ENCODE peak calls at places on chromosomes 6 and 20, in ten cellular contexts. C, I, F, K, T, D, H, S, L and E are unnamed samples. For H3K4me1, the result is how much of the 10 kb centered on the place peaks cover.

GRCh38 chr6:156729248-156729647 is 47.9 kb upstream of the ARID1B start:
- DNase-seq in D (peak), C (no peak), F (peak), T (peak), K (no peak), I (no peak), L (no peak), H (no peak), S (no peak), E (no peak)

GRCh38 chr20:47727909-47728361 is 57.3 kb downstream of the SULF2 start:
- DNase-seq in T (no peak), D (no peak), S (no peak), L (no peak), K (peak), H (no peak), F (no peak), I (no peak), C (no peak), E (no peak)

GRCh38 chr6:31620586-31621319 is at the start of gene PRRC2A:
- DNase-seq in T (no peak), H (no peak), K (peak), I (peak), F (peak), S (peak), L (peak), D (peak), C (peak), E (peak)

GRCh38 chr6:141726158-141726557 is 406.6 kb upstream of the GJE1 start:
- DNase-seq in D (no peak), K (peak), C (no peak), T (no peak), I (no peak), H (no peak), L (no peak), S (peak), F (no peak), E (no peak)

GRCh38 chr20:61888101-61888865 is 177.4 kb downstream of the TAF4 start:
- DNase-seq in F (no peak), K (no peak), D (no peak), I (no peak), L (no peak), C (no peak), H (no peak), T (no peak), S (no peak), E (no peak)

GRCh38 chr20:33328738-33329137 is 45.7 kb downstream of the BPIFB1 start:
- DNase-seq in L (no peak), H (no peak), F (no peak), D (no peak), S (no peak), K (no peak), I (no peak), T (no peak), C (no peak), E (no peak)

GRCh38 chr6:157711060-157711459 is 112.0 kb upstream of the SNX9 start:
- DNase-seq in D (peak), T (no peak), K (no peak), I (no peak), F (no peak), H (no peak), C (no peak), L (no peak), S (no peak), E (no peak)

GRCh38 chr6:37162740-37163139 is 7.2 kb upstream of the PIM1 start:
- DNase-seq in L (no peak), C (no peak), I (no peak), D (no peak), T (no peak), S (no peak), F (no peak), H (no peak), K (no peak), E (no peak)

GRCh38 chr20:52312131-52312729 is 120.7 kb upstream of the ZFP64 start:
- DNase-seq in D (peak), C (peak), S (peak), L (peak), F (peak), H (peak), K (peak), T (peak), I (no peak), E (peak)

GRCh38 chr20:34952676-34953075 is 2.9 kb downstream of the GSS start:
- DNase-seq in S (no peak), I (no peak), H (no peak), C (no peak), T (no peak), L (no peak), F (no peak), D (peak), K (peak), E (no peak)

GRCh38 chr6:32857156-32857891 is 3.3 kb downstream of the PSMB9 start:
- DNase-seq in L (no peak), H (no peak), T (no peak), D (no peak), C (no peak), S (peak), K (no peak), I (no peak), F (no peak), E (no peak)
- H3K4me1 ChIP-seq in L (under half), H (under half), T (under half), D (under half), C (half or more), S (under half), K (under half), I (under half), F (under half), E (under half)

GRCh38 chr20:41366546-41367392 is at the start of gene EMILIN3:
- DNase-seq in H (no peak), D (peak), L (no peak), I (no peak), K (peak), S (peak), T (no peak), C (no peak), F (no peak), E (no peak)
- H3K4me3 ChIP-seq in H (no peak), D (peak), L (peak), I (peak), K (peak), S (peak), T (peak), C (no peak), F (no peak), E (no peak)

GRCh38 chr6:159973951-159974350 is 5.1 kb downstream of the IGF2R start:
- DNase-seq in C (no peak), H (no peak), I (no peak), F (peak), T (peak), D (peak), L (no peak), S (peak), K (peak), E (no peak)
- H3K4me1 ChIP-seq in C (under half), H (half or more), I (half or more), F (under half), T (under half), D (under half), L (half or more), S (half or more), K (half or more), E (half or more)

GRCh38 chr20:45967551-45968080 is 4.4 kb downstream of the ZNF335 start:
- DNase-seq in I (peak), K (no peak), S (no peak), T (no peak), D (no peak), C (no peak), F (no peak), L (no peak), H (no peak), E (no peak)

GRCh38 chr20:45970646-45971424 is 1.2 kb downstream of the ZNF335 start:
- DNase-seq in I (no peak), T (no peak), F (no peak), C (peak), K (no peak), D (peak), L (peak), S (no peak), H (peak), E (peak)

GRCh38 chr20:45969712-45970634 is 2.0 kb downstream of the ZNF335 start:
- DNase-seq in I (peak), F (peak), C (peak), D (peak), T (peak), L (peak), H (peak), S (peak), K (peak), E (no peak)

GRCh38 chr20:45968081-45968671 is 3.8 kb downstream of the ZNF335 start:
- DNase-seq in S (no peak), D (peak), H (no peak), T (no peak), F (no peak), I (peak), L (no peak), K (no peak), C (no peak), E (no peak)

GRCh38 chr20:45968801-45969711 is 2.9 kb downstream of the ZNF335 start:
- DNase-seq in L (no peak), S (no peak), C (no peak), F (no peak), K (no peak), T (no peak), D (peak), I (peak), H (no peak), E (no peak)
- H3K4me3 ChIP-seq in L (no peak), S (no peak), C (no peak), F (peak), K (no peak), T (no peak), D (peak), I (no peak), H (no peak), E (no peak)

DNA sequence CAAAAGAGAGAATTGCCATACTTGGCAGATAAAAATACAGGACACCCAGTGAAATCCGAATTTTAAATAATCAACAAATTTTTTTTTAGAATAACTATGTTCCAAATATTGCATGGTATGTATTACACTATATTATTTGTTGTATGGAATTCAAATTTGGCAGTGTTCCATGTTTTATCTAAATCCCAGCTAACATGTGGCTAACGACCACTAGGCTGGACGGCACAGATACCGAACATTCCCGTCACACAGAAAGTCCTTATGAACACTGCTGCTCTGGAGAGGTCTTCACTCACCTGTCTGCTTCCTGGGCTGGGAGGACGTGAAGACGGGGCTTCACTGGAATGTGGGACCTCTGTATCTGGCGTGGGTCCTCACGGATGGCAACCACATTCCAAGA is 32.8 kb downstream of the SNX5 start:
- DNase-seq in H (no peak), T (no peak), S (peak), D (no peak), K (no peak), C (no peak), I (no peak), L (no peak), F (no peak), E (no peak)
- H3K4me1 ChIP-seq in H (under half), T (under half), S (under half), D (under half), K (under half), C (under half), I (under half), L (under half), F (under half), E (under half)

DNA sequence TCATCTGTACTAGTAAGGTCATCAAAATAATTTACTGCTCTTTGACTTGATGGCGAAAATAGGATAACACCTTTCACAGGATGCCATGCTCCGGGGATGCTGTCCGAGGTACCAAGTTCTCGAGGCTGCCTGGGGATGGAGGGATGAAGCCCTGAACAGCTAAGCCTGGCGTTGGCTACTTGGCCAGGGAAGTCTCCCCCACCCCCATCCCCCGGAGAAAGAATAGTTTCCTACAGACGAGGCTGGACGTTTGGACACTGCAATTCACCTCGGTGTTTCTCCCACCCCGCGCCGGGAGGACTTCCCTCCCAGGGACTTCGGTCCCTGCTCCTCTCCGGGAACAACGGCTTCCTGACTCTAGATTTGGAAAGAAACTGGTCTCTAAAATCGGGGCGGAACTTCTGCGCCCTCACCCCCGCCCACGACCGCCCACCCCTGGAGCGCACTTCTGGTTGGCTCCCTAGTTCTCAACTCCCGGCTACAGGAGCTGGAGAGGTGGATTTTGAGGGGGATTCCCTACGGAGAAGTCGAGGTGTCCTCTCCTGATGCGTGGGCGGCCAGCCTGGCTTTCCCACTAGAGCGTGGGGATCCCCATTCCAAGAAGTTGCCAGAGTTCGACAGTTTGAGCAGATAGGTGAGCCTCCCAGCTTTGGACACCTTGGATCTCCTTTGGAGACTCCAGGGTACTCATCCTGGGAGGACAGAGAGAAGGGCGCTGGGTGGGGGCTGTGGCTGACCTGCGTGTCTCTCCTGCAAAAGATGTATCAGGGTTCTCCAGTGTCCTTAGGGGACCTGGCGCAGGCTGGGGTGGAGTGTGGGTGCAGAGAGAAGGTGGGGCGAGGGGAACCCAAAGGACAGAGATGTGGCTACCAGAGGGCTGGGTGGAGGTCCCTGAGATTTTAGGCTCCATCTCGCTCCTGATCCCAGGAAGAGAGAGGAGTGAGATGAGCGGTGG is 1.1 kb downstream of the PCSK2 start:
- DNase-seq in D (peak), I (peak), K (peak), C (no peak), H (no peak), F (no peak), L (no peak), S (peak), T (no peak), E (no peak)
- H3K4me3 ChIP-seq in D (no peak), I (peak), K (peak), C (no peak), H (no peak), F (no peak), L (no peak), S (no peak), T (no peak), E (no peak)

GRCh38 chr6:135600086-135600702 is 102.7 kb upstream of the AHI1 start:
- DNase-seq in T (no peak), K (peak), I (no peak), F (no peak), D (no peak), H (no peak), C (no peak), L (no peak), S (no peak), E (no peak)
- H3K4me1 ChIP-seq in T (under half), K (under half), I (under half), F (under half), D (under half), H (under half), C (under half), L (under half), S (under half), E (under half)

GRCh38 chr20:18034039-18034438 is 23.7 kb downstream of the OVOL2 start:
- DNase-seq in K (no peak), T (no peak), S (no peak), C (no peak), D (no peak), I (no peak), F (no peak), L (no peak), H (no peak), E (no peak)

GRCh38 chr20:18031888-18032509 is 25.7 kb downstream of the OVOL2 start:
- DNase-seq in S (no peak), L (peak), D (no peak), T (no peak), H (no peak), I (no peak), C (no peak), K (no peak), F (no peak), E (no peak)

GRCh38 chr20:18032977-18033892 is 24.5 kb downstream of the OVOL2 start:
- DNase-seq in F (no peak), I (no peak), L (peak), T (peak), S (no peak), C (no peak), H (no peak), D (peak), K (no peak), E (no peak)

GRCh38 chr20:18030020-18030419 is 27.7 kb downstream of the OVOL2 start:
- DNase-seq in D (no peak), F (no peak), L (no peak), H (no peak), C (no peak), T (no peak), I (no peak), K (no peak), S (no peak), E (no peak)

DNA sequence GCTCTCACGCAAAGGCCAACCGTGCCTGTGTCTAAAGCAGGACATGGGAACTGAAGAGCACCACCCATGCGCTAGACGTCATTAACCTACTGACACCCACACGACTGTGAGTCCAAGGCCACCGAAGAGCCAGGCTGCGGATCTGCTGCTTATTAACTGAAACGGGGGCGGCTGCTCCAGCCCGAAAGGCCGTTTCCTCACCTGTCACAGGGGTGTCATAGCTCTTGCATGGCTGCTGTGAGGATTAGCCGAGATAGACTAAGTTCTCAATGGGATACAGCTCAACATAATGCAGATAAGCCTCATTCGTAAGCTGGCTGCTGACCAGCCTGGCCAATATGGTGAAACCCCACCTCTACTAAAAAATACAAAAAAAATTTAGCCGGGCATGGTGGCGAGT is 26.7 kb downstream of the OVOL2 start:
- DNase-seq in T (no peak), H (no peak), K (no peak), L (no peak), D (no peak), C (no peak), I (no peak), F (no peak), S (no peak), E (no peak)
- H3K4me3 ChIP-seq in T (no peak), H (no peak), K (no peak), L (no peak), D (no peak), C (no peak), I (no peak), F (no peak), S (no peak), E (no peak)

DNA sequence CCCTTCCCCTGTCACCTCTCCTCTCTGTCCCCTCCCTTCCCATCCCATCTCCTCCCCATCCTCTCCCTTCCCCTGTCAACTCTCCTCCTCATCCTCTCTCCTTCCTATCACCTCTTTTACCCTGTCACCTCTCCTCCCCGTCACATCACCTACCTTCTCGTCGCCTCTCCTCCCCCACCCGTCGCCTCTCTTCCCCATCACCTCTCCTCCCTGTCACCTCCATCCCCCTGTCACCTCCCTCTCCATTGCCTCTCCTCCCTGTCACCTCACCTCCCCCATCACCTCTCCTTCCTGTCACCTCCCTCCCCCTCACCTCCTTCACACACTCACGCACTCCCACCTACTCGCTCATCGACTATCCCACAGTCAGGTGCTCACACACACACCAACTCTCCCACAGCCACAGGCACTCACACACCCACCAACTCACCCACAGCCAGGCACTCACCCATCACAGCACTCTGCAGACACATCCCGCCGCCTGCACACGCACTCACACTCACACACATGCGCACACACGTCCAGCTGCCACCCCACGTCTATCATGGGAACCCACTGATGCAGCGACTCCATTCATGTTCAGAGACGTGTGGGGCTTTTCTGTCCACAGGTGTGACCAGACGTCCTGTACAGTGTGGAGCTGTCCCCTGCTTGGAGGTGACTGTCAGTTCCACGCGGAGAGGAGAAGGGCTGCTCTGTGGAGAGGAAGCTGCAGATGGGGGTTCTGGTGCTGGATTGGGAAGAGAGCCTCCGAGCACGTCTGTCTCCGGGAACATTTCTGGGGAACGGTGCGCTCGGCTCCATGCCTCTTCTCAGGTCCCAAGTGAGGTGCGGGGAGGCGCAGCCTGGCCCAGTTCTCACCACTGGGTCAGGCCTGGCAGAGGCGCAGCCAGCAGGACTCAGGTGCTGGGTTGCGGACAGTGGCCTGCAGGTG is 184.3 kb downstream of the TTLL2 start:
- DNase-seq in L (no peak), D (no peak), K (no peak), F (no peak), S (no peak), T (no peak), I (peak), H (no peak), C (no peak), E (no peak)
- H3K4me1 ChIP-seq in L (under half), D (under half), K (under half), F (under half), S (under half), T (under half), I (under half), H (under half), C (under half), E (under half)